ENCODE peak calls at places on chromosome 2, in eight cellular contexts. One of them, this sample, is unnamed.

GRCh38 chr2:221817052-221817451 is 244.9 kb upstream of the EPHA4 start:
- DNase-seq in thoracic aorta: no peak
- DNase-seq in upper lobe of right lung: no peak
- DNase-seq in left ventricle myocardium inferior: no peak
- DNase-seq in colonic mucosa: no peak
- DNase-seq in adipocyte: no peak
- DNase-seq in Caco-2: no peak
- DNase-seq in IMR-90: no peak
- DNase-seq in this sample: no peak

GRCh38 chr2:64325852-64326577 is 127.9 kb upstream of the LGALSL start:
- DNase-seq in thoracic aorta: no peak
- DNase-seq in upper lobe of right lung: no peak
- DNase-seq in left ventricle myocardium inferior: no peak
- DNase-seq in colonic mucosa: no peak
- DNase-seq in adipocyte: no peak
- DNase-seq in Caco-2: no peak
- DNase-seq in IMR-90: no peak
- DNase-seq in this sample: no peak

GRCh38 chr2:25362049-25362563 is 20.4 kb upstream of the DNMT3A start:
- DNase-seq in thoracic aorta: peak; percentile 77
- DNase-seq in upper lobe of right lung: peak; percentile 93
- DNase-seq in left ventricle myocardium inferior: peak; percentile 89
- DNase-seq in colonic mucosa: peak; percentile 97
- DNase-seq in adipocyte: peak; percentile 96
- DNase-seq in Caco-2: peak; percentile 97
- DNase-seq in IMR-90: peak; percentile 88
- DNase-seq in this sample: peak; percentile 95

GRCh38 chr2:2714413-2714812 is 383.3 kb upstream of the MYT1L start:
- DNase-seq in thoracic aorta: no peak
- DNase-seq in upper lobe of right lung: no peak
- DNase-seq in left ventricle myocardium inferior: no peak
- DNase-seq in colonic mucosa: no peak
- DNase-seq in adipocyte: no peak
- DNase-seq in Caco-2: no peak
- DNase-seq in IMR-90: no peak
- DNase-seq in this sample: no peak

GRCh38 chr2:19185061-19185460 is 173.4 kb downstream of the OSR1 start:
- DNase-seq in thoracic aorta: no peak
- DNase-seq in upper lobe of right lung: no peak
- DNase-seq in left ventricle myocardium inferior: no peak
- DNase-seq in colonic mucosa: no peak
- DNase-seq in adipocyte: no peak
- DNase-seq in Caco-2: no peak
- DNase-seq in IMR-90: peak; percentile 27
- DNase-seq in this sample: no peak

GRCh38 chr2:152627010-152627957 is 90.0 kb downstream of the PRPF40A start:
- DNase-seq in thoracic aorta: no peak
- DNase-seq in upper lobe of right lung: no peak
- DNase-seq in left ventricle myocardium inferior: no peak
- DNase-seq in colonic mucosa: no peak
- DNase-seq in adipocyte: peak; percentile 77
- DNase-seq in Caco-2: peak; percentile 19
- DNase-seq in IMR-90: peak; percentile 55
- DNase-seq in this sample: peak; percentile 44

GRCh38 chr2:200064879-200065278 is 109.5 kb downstream of the MAIP1 start:
- DNase-seq in thoracic aorta: no peak
- DNase-seq in upper lobe of right lung: no peak
- DNase-seq in left ventricle myocardium inferior: no peak
- DNase-seq in colonic mucosa: no peak
- DNase-seq in adipocyte: no peak
- DNase-seq in Caco-2: no peak
- DNase-seq in IMR-90: no peak
- DNase-seq in this sample: no peak

GRCh38 chr2:64636105-64636873 is 17.4 kb downstream of the SERTAD2 start:
- DNase-seq in thoracic aorta: no peak
- DNase-seq in upper lobe of right lung: no peak
- DNase-seq in left ventricle myocardium inferior: no peak
- DNase-seq in colonic mucosa: no peak
- DNase-seq in adipocyte: no peak
- DNase-seq in Caco-2: no peak
- DNase-seq in IMR-90: no peak
- DNase-seq in this sample: no peak

GRCh38 chr2:30234180-30234971 is 3.0 kb downstream of the LBH start:
- DNase-seq in thoracic aorta: peak; percentile 52
- DNase-seq in upper lobe of right lung: no peak
- DNase-seq in left ventricle myocardium inferior: no peak
- DNase-seq in colonic mucosa: no peak
- DNase-seq in adipocyte: peak; percentile 84
- DNase-seq in Caco-2: peak; percentile 63
- DNase-seq in IMR-90: peak; percentile 96
- DNase-seq in this sample: peak; percentile 53

GRCh38 chr2:64474200-64474630 is 20.3 kb downstream of the LGALSL start:
- DNase-seq in thoracic aorta: no peak
- DNase-seq in upper lobe of right lung: no peak
- DNase-seq in left ventricle myocardium inferior: no peak
- DNase-seq in colonic mucosa: no peak
- DNase-seq in adipocyte: no peak
- DNase-seq in Caco-2: no peak
- DNase-seq in IMR-90: no peak
- DNase-seq in this sample: no peak

GRCh38 chr2:129812071-129812470 is 167.4 kb upstream of the RAB6C start:
- DNase-seq in thoracic aorta: peak; percentile 9
- DNase-seq in upper lobe of right lung: no peak
- DNase-seq in left ventricle myocardium inferior: peak; percentile 33
- DNase-seq in colonic mucosa: peak; percentile 83
- DNase-seq in adipocyte: no peak
- DNase-seq in Caco-2: no peak
- DNase-seq in IMR-90: no peak
- DNase-seq in this sample: no peak

GRCh38 chr2:222598611-222599010 is 57.3 kb downstream of the FARSB start:
- DNase-seq in thoracic aorta: no peak
- DNase-seq in upper lobe of right lung: no peak
- DNase-seq in left ventricle myocardium inferior: no peak
- DNase-seq in colonic mucosa: peak; percentile 30
- DNase-seq in adipocyte: no peak
- DNase-seq in Caco-2: no peak
- DNase-seq in IMR-90: no peak
- DNase-seq in this sample: no peak

GRCh38 chr2:143071185-143071876 is 57.9 kb upstream of the ARHGAP15 start:
- DNase-seq in thoracic aorta: no peak
- DNase-seq in upper lobe of right lung: no peak
- DNase-seq in left ventricle myocardium inferior: no peak
- DNase-seq in colonic mucosa: no peak
- DNase-seq in adipocyte: no peak
- DNase-seq in Caco-2: no peak
- DNase-seq in IMR-90: no peak
- DNase-seq in this sample: no peak

GRCh38 chr2:154846842-154847241 is 148.3 kb downstream of the KCNJ3 start:
- DNase-seq in thoracic aorta: no peak
- DNase-seq in upper lobe of right lung: no peak
- DNase-seq in left ventricle myocardium inferior: no peak
- DNase-seq in colonic mucosa: no peak
- DNase-seq in adipocyte: no peak
- DNase-seq in Caco-2: no peak
- DNase-seq in IMR-90: no peak
- DNase-seq in this sample: no peak

GRCh38 chr2:240810621-240811020 is 9.4 kb downstream of the KIF1A start:
- DNase-seq in thoracic aorta: no peak
- DNase-seq in upper lobe of right lung: peak; percentile 23
- DNase-seq in left ventricle myocardium inferior: peak; percentile 5
- DNase-seq in colonic mucosa: no peak
- DNase-seq in adipocyte: no peak
- DNase-seq in Caco-2: no peak
- DNase-seq in IMR-90: no peak
- DNase-seq in this sample: no peak

GRCh38 chr2:38076710-38077430 is 919 bp upstream of the CYP1B1 start:
- DNase-seq in thoracic aorta: no peak
- DNase-seq in upper lobe of right lung: peak; percentile 95
- DNase-seq in left ventricle myocardium inferior: peak; percentile 83
- DNase-seq in colonic mucosa: peak; percentile 57
- DNase-seq in adipocyte: peak; percentile 97
- DNase-seq in Caco-2: peak; percentile 79
- DNase-seq in IMR-90: peak; percentile 90
- DNase-seq in this sample: peak; percentile 67

GRCh38 chr2:12824304-12824761 is 107.6 kb downstream of the TRIB2 start:
- DNase-seq in thoracic aorta: no peak
- DNase-seq in upper lobe of right lung: no peak
- DNase-seq in left ventricle myocardium inferior: peak; percentile 31
- DNase-seq in colonic mucosa: no peak
- DNase-seq in adipocyte: peak; percentile 25
- DNase-seq in Caco-2: no peak
- DNase-seq in IMR-90: peak; percentile 44
- DNase-seq in this sample: no peak

GRCh38 chr2:180583441-180584140 is 396.8 kb upstream of the UBE2E3 start:
- DNase-seq in thoracic aorta: no peak
- DNase-seq in upper lobe of right lung: no peak
- DNase-seq in left ventricle myocardium inferior: no peak
- DNase-seq in colonic mucosa: no peak
- DNase-seq in adipocyte: no peak
- DNase-seq in Caco-2: no peak
- DNase-seq in IMR-90: no peak
- DNase-seq in this sample: no peak

GRCh38 chr2:2921011-2921720 is 456.5 kb downstream of the EIPR1 start:
- DNase-seq in thoracic aorta: no peak
- DNase-seq in upper lobe of right lung: no peak
- DNase-seq in left ventricle myocardium inferior: no peak
- DNase-seq in colonic mucosa: no peak
- DNase-seq in adipocyte: no peak
- DNase-seq in Caco-2: no peak
- DNase-seq in IMR-90: no peak
- DNase-seq in this sample: no peak

GRCh38 chr2:70123051-70123828 is 36.0 kb downstream of the PCBP1 start:
- DNase-seq in thoracic aorta: no peak
- DNase-seq in upper lobe of right lung: no peak
- DNase-seq in left ventricle myocardium inferior: peak; percentile 59
- DNase-seq in colonic mucosa: peak; percentile 72
- DNase-seq in adipocyte: peak; percentile 81
- DNase-seq in Caco-2: no peak
- DNase-seq in IMR-90: peak; percentile 50
- DNase-seq in this sample: peak; percentile 85

GRCh38 chr2:225076125-225076524 is 33.9 kb upstream of the DOCK10 start:
- DNase-seq in thoracic aorta: no peak
- DNase-seq in upper lobe of right lung: no peak
- DNase-seq in left ventricle myocardium inferior: no peak
- DNase-seq in colonic mucosa: no peak
- DNase-seq in adipocyte: peak; percentile 80
- DNase-seq in Caco-2: no peak
- DNase-seq in IMR-90: peak; percentile 32
- DNase-seq in this sample: no peak

DNA sequence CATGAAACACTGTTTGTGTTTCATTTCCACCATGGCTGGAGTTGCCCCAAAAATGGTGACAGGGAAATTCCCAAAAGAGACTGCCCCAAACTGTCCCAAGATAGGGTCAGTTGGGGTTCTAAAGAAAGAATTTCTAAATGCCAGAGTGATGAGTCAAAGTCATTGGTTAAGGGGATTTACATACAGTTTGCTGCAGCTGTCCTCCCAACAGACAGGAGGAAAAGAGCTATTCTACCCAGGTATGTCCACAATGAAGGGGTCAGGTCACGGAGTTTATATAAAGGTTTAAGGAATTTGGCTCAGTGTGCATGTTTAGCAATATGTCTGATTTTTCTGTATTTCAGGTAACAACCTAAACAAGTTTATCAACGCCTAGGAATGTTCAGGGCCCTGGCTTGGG is 344.1 kb downstream of the TDRD15 start:
- DNase-seq in thoracic aorta: no peak
- DNase-seq in upper lobe of right lung: no peak
- DNase-seq in left ventricle myocardium inferior: no peak
- DNase-seq in colonic mucosa: no peak
- DNase-seq in adipocyte: no peak
- DNase-seq in Caco-2: no peak
- DNase-seq in IMR-90: peak; percentile 58
- DNase-seq in this sample: no peak
- H3K27me3 ChIP-seq in thoracic aorta: no peaks in the 10 kb centered on the region
- H3K27me3 ChIP-seq in upper lobe of right lung: no peaks in the 10 kb centered on the region
- H3K27me3 ChIP-seq in left ventricle myocardium inferior: no peaks in the 10 kb centered on the region
- H3K27me3 ChIP-seq in colonic mucosa: no peaks in the 10 kb centered on the region
- H3K27me3 ChIP-seq in adipocyte: no peaks in the 10 kb centered on the region
- H3K27me3 ChIP-seq in Caco-2: no peaks in the 10 kb centered on the region
- H3K27me3 ChIP-seq in IMR-90: no peaks in the 10 kb centered on the region
- H3K27me3 ChIP-seq in this sample: peaks cover 4% of the 10 kb centered on the region

DNA sequence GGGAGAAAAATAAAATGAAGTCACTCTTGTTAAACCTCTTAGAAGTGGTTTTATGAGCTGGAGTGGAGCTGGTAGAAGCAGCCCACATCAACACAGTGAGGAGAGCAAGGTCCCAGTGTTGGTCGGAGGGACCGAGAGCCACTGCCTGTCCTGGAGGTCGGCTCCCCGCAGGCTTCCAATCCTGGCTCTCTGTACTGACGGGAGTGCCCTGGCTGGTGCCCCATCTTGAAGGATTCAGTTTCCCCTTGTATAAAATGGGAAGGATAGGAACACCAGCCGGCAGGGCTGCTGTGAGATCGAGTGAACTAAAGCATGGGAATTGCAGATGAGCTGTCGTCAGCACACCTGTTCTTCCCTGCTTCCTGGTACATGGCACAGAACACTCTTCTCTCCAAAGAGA is 104.3 kb upstream of the ID2 start:
- DNase-seq in thoracic aorta: no peak
- DNase-seq in upper lobe of right lung: no peak
- DNase-seq in left ventricle myocardium inferior: no peak
- DNase-seq in colonic mucosa: no peak
- DNase-seq in adipocyte: no peak
- DNase-seq in Caco-2: no peak
- DNase-seq in IMR-90: no peak
- DNase-seq in this sample: no peak
- H3K4me1 ChIP-seq in thoracic aorta: peaks cover 11% of the 10 kb centered on the region
- H3K4me1 ChIP-seq in upper lobe of right lung: peaks cover 21% of the 10 kb centered on the region
- H3K4me1 ChIP-seq in left ventricle myocardium inferior: peaks cover 32% of the 10 kb centered on the region
- H3K4me1 ChIP-seq in colonic mucosa: peaks cover 8% of the 10 kb centered on the region
- H3K4me1 ChIP-seq in adipocyte: peaks cover 4% of the 10 kb centered on the region
- H3K4me1 ChIP-seq in Caco-2: peaks cover 31% of the 10 kb centered on the region
- H3K4me1 ChIP-seq in IMR-90: peaks cover 7% of the 10 kb centered on the region
- H3K4me1 ChIP-seq in this sample: no peaks in the 10 kb centered on the region

DNA sequence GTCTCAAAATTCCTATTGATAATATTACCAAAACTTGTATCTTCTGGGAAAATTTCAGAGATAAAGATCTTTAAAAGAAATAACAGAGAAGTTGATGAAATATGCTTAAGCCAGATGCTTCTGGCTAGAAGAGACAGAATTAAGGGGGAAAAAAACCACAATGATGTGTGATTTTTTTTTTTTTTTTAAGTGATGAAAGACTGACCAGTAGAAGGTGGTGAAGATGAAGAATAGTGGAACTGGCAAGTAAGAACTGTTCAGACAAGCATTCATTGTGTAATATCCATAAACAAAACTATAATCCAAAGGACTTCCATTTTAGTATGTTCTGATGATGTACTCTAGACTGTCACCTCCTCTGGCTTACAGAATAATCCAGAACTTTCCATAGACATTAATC is 89.8 kb downstream of the INO80D start:
- DNase-seq in thoracic aorta: no peak
- DNase-seq in upper lobe of right lung: no peak
- DNase-seq in left ventricle myocardium inferior: no peak
- DNase-seq in colonic mucosa: no peak
- DNase-seq in adipocyte: no peak
- DNase-seq in Caco-2: no peak
- DNase-seq in IMR-90: no peak
- DNase-seq in this sample: no peak
- H3K4me3 ChIP-seq in thoracic aorta: no peak overlapping the region
- H3K4me3 ChIP-seq in upper lobe of right lung: no peak overlapping the region
- H3K4me3 ChIP-seq in left ventricle myocardium inferior: no peak overlapping the region
- H3K4me3 ChIP-seq in colonic mucosa: no peak overlapping the region
- H3K4me3 ChIP-seq in adipocyte: no peak overlapping the region
- H3K4me3 ChIP-seq in Caco-2: no peak overlapping the region
- H3K4me3 ChIP-seq in IMR-90: no peak overlapping the region
- H3K4me3 ChIP-seq in this sample: no peak overlapping the region

GRCh38 chr2:74500578-74500946 is 1.2 kb upstream of the LBX2 start:
- DNase-seq in thoracic aorta: no peak
- DNase-seq in upper lobe of right lung: no peak
- DNase-seq in left ventricle myocardium inferior: no peak
- DNase-seq in colonic mucosa: no peak
- DNase-seq in adipocyte: no peak
- DNase-seq in Caco-2: no peak
- DNase-seq in IMR-90: no peak
- DNase-seq in this sample: no peak
- H3K27me3 ChIP-seq in thoracic aorta: peaks cover 6% of the 10 kb centered on the region
- H3K27me3 ChIP-seq in upper lobe of right lung: peaks cover 41% of the 10 kb centered on the region
- H3K27me3 ChIP-seq in left ventricle myocardium inferior: peaks cover 90% of the 10 kb centered on the region
- H3K27me3 ChIP-seq in colonic mucosa: peaks cover 17% of the 10 kb centered on the region
- H3K27me3 ChIP-seq in adipocyte: no peaks in the 10 kb centered on the region
- H3K27me3 ChIP-seq in Caco-2: no peaks in the 10 kb centered on the region
- H3K27me3 ChIP-seq in IMR-90: peaks cover 38% of the 10 kb centered on the region
- H3K27me3 ChIP-seq in this sample: no peaks in the 10 kb centered on the region

This sample was measured in HAP-1.